ENCODE peak calls at places on chromosomes 4 and X, in six cellular contexts. B is endothelial cell of umbilical vein; L is OCI-LY7; R is effector memory CD4-positive, alpha-beta T cell; C is IMR-90; J is tibial nerve. Q is an unnamed sample.
A peak's percentile ranks its signal among the peaks of the same experiment; 100 is the strongest.

GRCh38 chr4:42132099-42132498 is 20.4 kb downstream of the BEND4 start:
- DNase-seq in B (no peak), L (no peak), R (no peak), C (no peak), J (no peak), Q (no peak)

GRCh38 chr4:106704253-106704870 is 331.8 kb downstream of the DKK2 start:
- DNase-seq in B (no peak), L (no peak), R (no peak), C (no peak), J (no peak), Q (no peak)

GRCh38 chr4:184807261-184807660 is 18.5 kb downstream of the ACSL1 start:
- DNase-seq in B (no peak), L (no peak), R (no peak), C (no peak), J (no peak), Q (no peak)

GRCh38 chr4:128782875-128783614 is 26.5 kb upstream of the JADE1 start:
- DNase-seq in B (no peak), L (no peak), R (no peak), C (peak; percentile 58), J (peak; percentile 7), Q (no peak)

GRCh38 chrX:109347618-109348017 is 134.3 kb downstream of the GUCY2F start:
- DNase-seq in B (peak; percentile 72), L (no peak), R (no peak), C (peak; percentile 17), J (no peak), Q (no peak)

GRCh38 chr4:100986360-100986868 is 360.9 kb downstream of the PPP3CA start:
- DNase-seq in B (no peak), L (no peak), R (no peak), C (no peak), J (no peak), Q (no peak)

GRCh38 chrX:8632949-8633348 is 99.0 kb downstream of the ANOS1 start:
- DNase-seq in B (no peak), L (no peak), R (no peak), C (no peak), J (no peak), Q (no peak)

GRCh38 chr4:26055855-26056254 is 141.8 kb downstream of the SMIM20 start:
- DNase-seq in B (no peak), L (no peak), R (no peak), C (no peak), J (no peak), Q (no peak)

GRCh38 chr4:147639388-147639787 is 22.2 kb downstream of the TMEM184C start:
- DNase-seq in B (no peak), L (no peak), R (no peak), C (no peak), J (no peak), Q (no peak)

GRCh38 chr4:3675251-3676115 is 90.7 kb upstream of the ADRA2C start:
- DNase-seq in B (no peak), L (peak; percentile 25), R (no peak), C (no peak), J (no peak), Q (no peak)

GRCh38 chrX:151227637-151228036 is 51.3 kb downstream of the GPR50 start:
- DNase-seq in B (no peak), L (no peak), R (no peak), C (no peak), J (no peak), Q (no peak)

GRCh38 chr4:8506373-8507250 is 66.0 kb downstream of the TRMT44 start:
- DNase-seq in B (no peak), L (no peak), R (no peak), C (peak; percentile 74), J (no peak), Q (no peak)

GRCh38 chrX:139020793-139021192 is 309.3 kb upstream of the FGF13 start:
- DNase-seq in B (no peak), L (no peak), R (no peak), C (no peak), J (no peak), Q (no peak)

GRCh38 chr4:2412534-2412884 is 5.9 kb downstream of the ZFYVE28 start:
- DNase-seq in B (no peak), L (peak; percentile 20), R (peak; percentile 53), C (no peak), J (no peak), Q (no peak)

GRCh38 chrX:72676465-72676864 is 37.6 kb downstream of the PHKA1 start:
- DNase-seq in B (no peak), L (no peak), R (no peak), C (no peak), J (no peak), Q (no peak)

GRCh38 chr4:109072595-109072994 is 229.9 kb downstream of the COL25A1 start:
- DNase-seq in B (no peak), L (no peak), R (no peak), C (peak; percentile 77), J (peak; percentile 89), Q (no peak)

GRCh38 chr4:118974758-118975157 is 86.1 kb downstream of the SYNPO2 start:
- DNase-seq in B (no peak), L (no peak), R (no peak), C (peak; percentile 63), J (no peak), Q (no peak)

GRCh38 chrX:95903490-95903889 is 781.2 kb upstream of the DIAPH2 start:
- DNase-seq in B (peak; percentile 73), L (no peak), R (no peak), C (no peak), J (no peak), Q (no peak)

GRCh38 chrX:56800801-56801200 is 71.8 kb downstream of the NBDY start:
- DNase-seq in B (no peak), L (peak; percentile 65), R (peak; percentile 21), C (no peak), J (no peak), Q (no peak)

GRCh38 chrX:21741869-21742701 is 15.8 kb downstream of the SMPX start:
- DNase-seq in B (no peak), L (no peak), R (no peak), C (no peak), J (peak; percentile 15), Q (no peak)

GRCh38 chrX:24659106-24659505 is 12.0 kb upstream of the PCYT1B start:
- DNase-seq in B (no peak), L (no peak), R (no peak), C (no peak), J (no peak), Q (no peak)

GRCh38 chrX:24658421-24658820 is 11.3 kb upstream of the PCYT1B start:
- DNase-seq in B (no peak), L (no peak), R (no peak), C (no peak), J (no peak), Q (no peak)

GRCh38 chrX:24657671-24658410 is 10.7 kb upstream of the PCYT1B start:
- DNase-seq in B (no peak), L (no peak), R (no peak), C (no peak), J (no peak), Q (no peak)

GRCh38 chrX:24661292-24661691 is 14.1 kb upstream of the PCYT1B start:
- DNase-seq in B (no peak), L (no peak), R (no peak), C (no peak), J (no peak), Q (no peak)

DNA sequence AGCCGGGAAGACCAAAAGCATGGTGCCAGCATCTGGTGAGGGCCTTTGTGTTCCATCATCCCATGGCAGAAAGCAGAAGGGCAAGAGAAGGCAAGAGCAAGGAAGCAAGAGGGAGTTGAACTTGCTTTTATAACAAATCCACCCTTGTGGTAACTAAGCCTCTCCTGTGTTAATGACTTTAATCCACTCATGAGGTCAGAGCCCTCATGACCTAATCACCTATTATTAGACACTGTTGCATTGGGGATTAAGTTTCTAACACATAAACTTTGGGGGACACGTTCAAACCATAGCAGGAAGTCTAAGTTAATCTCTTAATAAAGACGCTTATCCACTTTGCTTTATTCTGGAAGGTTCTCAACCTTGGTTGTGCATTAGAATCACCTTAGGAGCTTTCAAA is 12.5 kb upstream of the PCYT1B start:
- DNase-seq in B (no peak), L (no peak), R (no peak), C (no peak), J (no peak), Q (no peak)
- H3K4me3 ChIP-seq in B (no peak overlapping the region), L (no peak overlapping the region), R (no peak overlapping the region), C (no peak overlapping the region), J (no peak overlapping the region), Q (no peak overlapping the region)

DNA sequence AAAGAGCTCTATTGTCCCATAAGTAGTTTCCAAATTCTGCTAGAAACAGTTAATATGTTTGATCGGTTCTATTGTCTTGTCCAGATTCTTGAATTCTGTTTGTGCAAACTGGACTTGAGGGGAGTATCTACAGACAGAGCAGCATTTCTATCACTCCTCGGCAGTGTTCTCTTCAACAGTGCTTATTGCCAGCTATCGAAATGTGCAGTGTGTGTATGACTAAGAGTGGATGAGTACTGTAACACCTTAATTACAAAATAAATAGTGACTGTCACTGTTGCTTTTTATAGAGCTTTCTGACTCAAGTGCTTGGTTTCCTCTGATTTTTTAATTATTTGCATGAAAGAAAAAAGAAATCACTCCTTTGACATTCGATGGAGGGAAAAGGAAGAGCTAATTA is 274.6 kb downstream of the RPA4 start:
- DNase-seq in B (no peak), L (no peak), R (no peak), C (no peak), J (no peak), Q (no peak)
- H3K4me3 ChIP-seq in B (no peak overlapping the region), L (no peak overlapping the region), R (no peak overlapping the region), C (no peak overlapping the region), J (no peak overlapping the region), Q (no peak overlapping the region)

GRCh38 chr4:170090667-170091052 is 904 bp upstream of the AADAT start:
- DNase-seq in B (no peak), L (no peak), R (no peak), C (peak; percentile 13), J (no peak), Q (no peak)

GRCh38 chr4:170089743-170090666 is at the start of gene AADAT:
- DNase-seq in B (peak; percentile 44), L (no peak), R (no peak), C (peak; percentile 72), J (peak; percentile 65), Q (no peak)

GRCh38 chr4:170089274-170089742 is 448 bp downstream of the AADAT start:
- DNase-seq in B (peak; percentile 44), L (no peak), R (no peak), C (peak; percentile 39), J (no peak), Q (no peak)

GRCh38 chr4:170088686-170089085 is 1.1 kb downstream of the AADAT start:
- DNase-seq in B (no peak), L (no peak), R (no peak), C (no peak), J (no peak), Q (no peak)

GRCh38 chr4:170091069-170091696 is 1.4 kb upstream of the AADAT start:
- DNase-seq in B (no peak), L (no peak), R (no peak), C (no peak), J (no peak), Q (no peak)
- H3K4me3 ChIP-seq in B (no peak overlapping the region), L (no peak overlapping the region), R (no peak overlapping the region), C (no peak overlapping the region), J (no peak overlapping the region), Q (no peak overlapping the region)

GRCh38 chr4:143700420-143701352 is at the start of gene FREM3:
- DNase-seq in B (no peak), L (no peak), R (no peak), C (no peak), J (no peak), Q (no peak)

GRCh38 chr4:143701365-143701764 is 890 bp upstream of the FREM3 start:
- DNase-seq in B (no peak), L (no peak), R (no peak), C (no peak), J (no peak), Q (no peak)

GRCh38 chr4:143699331-143700059 is 980 bp downstream of the FREM3 start:
- DNase-seq in B (no peak), L (no peak), R (no peak), C (no peak), J (no peak), Q (no peak)

GRCh38 chr4:143700060-143700419 is 435 bp downstream of the FREM3 start:
- DNase-seq in B (peak; percentile 19), L (no peak), R (no peak), C (no peak), J (no peak), Q (no peak)
- H3K4me3 ChIP-seq in B (peak overlapping the region; percentile 22), L (no peak overlapping the region), R (peak overlapping the region; percentile 45), C (no peak overlapping the region), J (peak overlapping the region; percentile 46), Q (peak overlapping the region; percentile 29)

Q was measured in esophagus squamous epithelium.